ENCODE peak calls at places on chromosomes 5 and 9, in nine cellular contexts. X is heart left ventricle; F is mucosa of descending colon; P is lung; U is aorta; Q is CD4-positive, CD25-positive, alpha-beta regulatory T cell; D is upper lobe of left lung; Z is HCT116; C is left lung. L is an unnamed sample. For H3K36me3 and H3K4me1, the result is how much of the 10 kb centered on the place peaks cover.

GRCh38 chr9:3434594-3434993 is 91.2 kb downstream of the RFX3 start:
- ATAC-seq in U (no peak), P (peak), Z (no peak), Q (no peak), C (peak), X (no peak), F (no peak), D (peak), L (peak)

GRCh38 chr9:31700252-31701045 is 684.0 kb upstream of the ACO1 start:
- ATAC-seq in C (no peak), F (no peak), U (no peak), X (no peak), Q (peak), P (no peak), Z (no peak), D (no peak), L (no peak)

GRCh38 chr9:96649620-96650323 is 5.3 kb downstream of the PRXL2C start:
- ATAC-seq in Q (no peak), X (no peak), F (no peak), D (no peak), Z (no peak), C (no peak), P (no peak), U (no peak), L (no peak)

GRCh38 chr5:11269515-11269914 is 508.5 kb upstream of the DAP start:
- ATAC-seq in F (no peak), X (no peak), C (no peak), D (no peak), Q (no peak), Z (no peak), P (no peak), U (no peak), L (no peak)

GRCh38 chr5:8650197-8650596 is 781.2 kb downstream of the MTRR start:
- ATAC-seq in F (no peak), D (no peak), Q (no peak), U (no peak), C (no peak), P (no peak), X (no peak), Z (no peak), L (no peak)

GRCh38 chr5:5613261-5613990 is 190.9 kb downstream of the ICE1 start:
- ATAC-seq in X (no peak), Z (no peak), P (no peak), C (no peak), D (no peak), U (no peak), F (no peak), Q (no peak), L (no peak)

GRCh38 chr9:16396389-16396788 is 474.1 kb downstream of the BNC2 start:
- ATAC-seq in D (no peak), X (no peak), C (no peak), Q (no peak), U (no peak), F (no peak), P (no peak), Z (no peak), L (no peak)

GRCh38 chr5:151078490-151079262 is 2.2 kb downstream of the TNIP1 start:
- ATAC-seq in Z (no peak), F (no peak), X (no peak), Q (peak), U (no peak), C (no peak), P (no peak), D (no peak), L (no peak)

GRCh38 chr9:121019282-121019681 is 30.8 kb downstream of the C5 start:
- ATAC-seq in Z (no peak), C (no peak), U (no peak), P (no peak), D (no peak), F (no peak), X (no peak), Q (no peak), L (no peak)

GRCh38 chr9:15249042-15249818 is 57.8 kb downstream of the TTC39B start:
- ATAC-seq in F (no peak), P (no peak), C (no peak), Z (no peak), D (no peak), U (peak), X (peak), Q (no peak), L (no peak)

GRCh38 chr9:5352637-5353248 is 13.1 kb upstream of the RLN1 start:
- ATAC-seq in D (no peak), C (no peak), X (no peak), Q (peak), Z (no peak), P (no peak), F (peak), U (no peak), L (no peak)

GRCh38 chr5:178730940-178731265 is 444 bp upstream of the ZNF354A start:
- ATAC-seq in C (no peak), U (no peak), F (no peak), X (no peak), Z (no peak), D (no peak), P (no peak), Q (no peak), L (no peak)

GRCh38 chr5:149729150-149729549 is 960 bp upstream of the PPARGC1B start:
- ATAC-seq in U (no peak), D (no peak), P (no peak), Q (no peak), Z (no peak), C (no peak), X (no peak), F (no peak), L (no peak)

GRCh38 chr5:154220625-154221024 is 30.1 kb downstream of the GALNT10 start:
- ATAC-seq in F (no peak), Z (peak), C (peak), U (no peak), P (no peak), D (no peak), Q (no peak), X (peak), L (no peak)

GRCh38 chr5:38755171-38755570 is 90.6 kb upstream of the OSMR start:
- ATAC-seq in C (peak), F (no peak), Q (no peak), Z (no peak), U (no peak), P (no peak), D (no peak), X (no peak), L (no peak)

GRCh38 chr5:76099286-76099702 is 16.1 kb downstream of the SV2C start:
- ATAC-seq in X (no peak), U (no peak), P (no peak), Q (peak), Z (no peak), D (no peak), C (no peak), F (no peak), L (no peak)

GRCh38 chr5:93891491-93892480 is 150.4 kb upstream of the POU5F2 start:
- ATAC-seq in Q (no peak), F (no peak), U (no peak), Z (no peak), C (peak), D (peak), P (peak), X (no peak), L (no peak)

GRCh38 chr5:42250-42649 is 49.7 kb upstream of the PLEKHG4B start:
- ATAC-seq in C (peak), F (no peak), D (peak), Z (peak), X (no peak), Q (no peak), P (no peak), U (no peak), L (no peak)

GRCh38 chr9:16029796-16030363 is 477.0 kb downstream of the CCDC171 start:
- ATAC-seq in P (no peak), U (no peak), Q (no peak), Z (no peak), C (no peak), D (no peak), X (no peak), F (no peak), L (no peak)

GRCh38 chr5:56479126-56479525 is 246.0 kb upstream of the ANKRD55 start:
- ATAC-seq in D (no peak), Z (no peak), C (no peak), P (no peak), Q (no peak), X (no peak), U (no peak), F (no peak), L (no peak)

GRCh38 chr9:119164716-119165115 is 204.5 kb downstream of the BRINP1 start:
- ATAC-seq in D (no peak), F (no peak), U (no peak), Q (no peak), C (no peak), P (no peak), X (no peak), Z (no peak), L (no peak)

GRCh38 chr5:947626-948471 is 55.2 kb downstream of the TRIP13 start:
- ATAC-seq in F (no peak), P (no peak), X (no peak), Z (no peak), Q (no peak), C (no peak), U (no peak), D (no peak), L (no peak)

GRCh38 chr5:68041293-68041692 is 174.3 kb upstream of the PIK3R1 start:
- ATAC-seq in C (peak), F (peak), U (no peak), Z (no peak), D (no peak), X (peak), Q (no peak), P (peak), L (no peak)

GRCh38 chr5:116528519-116529234 is 45.9 kb downstream of the SEMA6A start:
- ATAC-seq in Z (no peak), F (no peak), X (no peak), C (no peak), P (no peak), D (no peak), U (no peak), Q (no peak), L (no peak)

GRCh38 chr5:1512541-1513291 is 11.0 kb downstream of the LPCAT1 start:
- ATAC-seq in Z (no peak), Q (no peak), P (no peak), U (no peak), C (no peak), X (no peak), D (no peak), F (no peak), L (no peak)

GRCh38 chr5:10602031-10602806 is 38.3 kb downstream of the ANKRD33B start:
- ATAC-seq in U (peak), X (peak), F (peak), Q (no peak), P (no peak), Z (no peak), D (peak), C (no peak), L (no peak)

GRCh38 chr5:1564824-1565736 is 41.3 kb upstream of the LPCAT1 start:
- ATAC-seq in Q (no peak), U (no peak), P (no peak), C (no peak), F (no peak), D (peak), Z (no peak), X (no peak), L (no peak)

GRCh38 chr9:108727580-108728056 is 128.2 kb downstream of the ACTL7B start:
- ATAC-seq in P (no peak), C (peak), D (no peak), U (peak), Q (no peak), Z (no peak), F (no peak), X (peak), L (peak)

DNA sequence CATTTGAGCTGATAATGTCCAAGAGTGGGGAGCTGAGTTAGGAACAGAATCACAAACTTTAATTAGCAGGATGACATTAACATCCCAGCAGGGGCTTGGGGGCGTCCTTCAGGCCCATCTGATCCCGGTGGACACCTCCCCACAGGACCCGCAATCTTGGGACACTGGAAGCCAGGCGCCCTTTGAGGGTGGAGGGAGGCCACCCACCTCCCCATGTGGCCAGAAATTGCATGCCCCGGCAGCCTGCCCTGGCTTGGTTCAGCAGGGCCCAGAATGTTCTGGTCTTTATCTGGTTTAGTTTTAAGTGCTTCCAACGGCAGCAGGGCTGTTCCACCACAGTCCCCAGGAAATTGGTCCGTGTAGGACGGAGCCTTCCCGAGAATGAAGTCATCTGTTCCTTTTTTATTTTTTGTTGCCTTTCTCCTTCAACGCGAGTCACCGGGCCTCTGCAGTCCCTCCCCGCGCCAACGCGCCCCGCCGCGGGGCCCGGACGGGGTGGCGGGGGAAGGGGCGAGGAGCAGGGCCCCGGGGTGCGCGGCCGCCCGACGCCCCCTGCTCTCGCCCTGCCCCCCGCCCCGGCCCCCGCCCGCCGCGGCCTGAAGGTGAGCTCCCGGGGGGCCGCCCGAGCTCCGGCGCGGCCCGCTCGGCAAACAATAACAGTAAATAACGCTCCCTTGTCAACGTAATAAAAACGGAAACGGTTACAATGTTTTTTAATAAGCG is 207.9 kb downstream of the C9orf50 start:
- ATAC-seq in F (peak), D (peak), C (peak), X (peak), U (peak), P (peak), Z (peak), Q (peak), L (peak)
- H3K4me3 ChIP-seq in F (peak), D (peak), C (peak), X (peak), U (peak), P (no peak), Z (peak), Q (peak), L (peak)

GRCh38 chr5:160470437-160471341 is 49.0 kb downstream of the PTTG1 start:
- ATAC-seq in U (peak), P (no peak), X (peak), D (no peak), Q (peak), C (no peak), Z (no peak), F (peak), L (peak)
- H3K36me3 ChIP-seq in U (under half), P (under half), X (under half), D (under half), Q (under half), C (under half), Z (under half), F (under half), L (under half)

GRCh38 chr9:94804917-94805544 is 78.5 kb downstream of the AOPEP start:
- ATAC-seq in Q (no peak), X (no peak), U (no peak), F (peak), C (peak), P (no peak), D (no peak), Z (no peak), L (no peak)
- H3K4me1 ChIP-seq in Q (under half), X (half or more), U (under half), F (under half), C (under half), P (under half), D (under half), Z (under half), L (half or more)

GRCh38 chr9:77019810-77020437 is 469 bp downstream of the FOXB2 start:
- ATAC-seq in C (no peak), F (no peak), Q (no peak), D (no peak), X (no peak), Z (no peak), U (no peak), P (no peak), L (no peak)

GRCh38 chr9:77021928-77022782 is 2.7 kb downstream of the FOXB2 start:
- ATAC-seq in Q (no peak), C (no peak), P (no peak), U (no peak), X (no peak), D (no peak), Z (no peak), F (no peak), L (no peak)

GRCh38 chr9:77021289-77021927 is 2.0 kb downstream of the FOXB2 start:
- ATAC-seq in F (no peak), Q (no peak), U (no peak), C (no peak), X (no peak), Z (no peak), P (no peak), D (no peak), L (no peak)

GRCh38 chr9:77019010-77019809 is at the start of gene FOXB2:
- ATAC-seq in C (no peak), D (no peak), F (no peak), Z (no peak), X (peak), Q (no peak), P (no peak), U (no peak), L (no peak)

DNA sequence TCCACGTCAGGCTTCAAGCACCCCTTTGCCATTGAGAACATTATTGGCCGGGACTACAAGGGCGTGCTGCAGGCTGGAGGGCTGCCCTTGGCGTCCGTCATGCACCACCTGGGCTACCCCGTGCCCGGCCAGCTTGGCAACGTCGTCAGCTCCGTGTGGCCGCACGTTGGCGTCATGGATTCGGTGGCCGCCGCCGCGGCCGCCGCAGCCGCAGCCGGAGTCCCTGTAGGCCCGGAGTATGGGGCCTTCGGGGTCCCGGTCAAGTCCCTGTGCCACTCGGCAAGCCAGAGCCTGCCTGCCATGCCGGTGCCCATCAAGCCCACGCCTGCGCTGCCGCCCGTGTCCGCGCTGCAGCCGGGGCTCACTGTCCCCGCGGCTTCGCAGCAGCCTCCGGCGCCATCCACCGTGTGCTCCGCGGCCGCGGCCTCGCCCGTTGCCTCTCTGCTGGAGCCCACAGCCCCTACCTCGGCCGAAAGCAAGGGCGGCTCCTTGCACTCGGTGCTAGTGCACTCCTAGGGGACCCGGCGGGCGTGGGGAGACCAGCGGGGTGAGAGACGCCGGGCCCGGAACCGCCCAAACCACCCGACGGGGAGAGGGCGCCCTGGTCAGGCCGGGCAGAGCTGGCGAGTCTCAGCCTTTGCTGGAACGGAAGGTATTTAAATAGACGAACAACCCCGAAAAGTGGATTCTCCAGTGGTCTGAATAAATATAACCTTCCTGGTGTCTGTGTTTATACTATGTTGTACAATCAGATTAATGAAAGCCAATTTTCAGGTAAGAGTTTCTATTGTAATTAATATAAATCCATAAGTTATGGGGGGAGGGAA is 1.2 kb downstream of the FOXB2 start:
- ATAC-seq in C (peak), F (peak), U (no peak), Z (no peak), X (no peak), P (no peak), D (no peak), Q (no peak), L (no peak)
- H3K4me3 ChIP-seq in C (no peak), F (no peak), U (no peak), Z (no peak), X (no peak), P (peak), D (peak), Q (no peak), L (peak)

GRCh38 chr5:62372600-62372999 is 31.1 kb downstream of the DIMT1 start:
- ATAC-seq in X (no peak), Q (no peak), Z (no peak), C (no peak), F (no peak), P (no peak), U (no peak), D (no peak), L (no peak)
- H3K36me3 ChIP-seq in X (half or more), Q (half or more), Z (under half), C (under half), F (under half), P (under half), U (under half), D (half or more), L (under half)

DNA sequence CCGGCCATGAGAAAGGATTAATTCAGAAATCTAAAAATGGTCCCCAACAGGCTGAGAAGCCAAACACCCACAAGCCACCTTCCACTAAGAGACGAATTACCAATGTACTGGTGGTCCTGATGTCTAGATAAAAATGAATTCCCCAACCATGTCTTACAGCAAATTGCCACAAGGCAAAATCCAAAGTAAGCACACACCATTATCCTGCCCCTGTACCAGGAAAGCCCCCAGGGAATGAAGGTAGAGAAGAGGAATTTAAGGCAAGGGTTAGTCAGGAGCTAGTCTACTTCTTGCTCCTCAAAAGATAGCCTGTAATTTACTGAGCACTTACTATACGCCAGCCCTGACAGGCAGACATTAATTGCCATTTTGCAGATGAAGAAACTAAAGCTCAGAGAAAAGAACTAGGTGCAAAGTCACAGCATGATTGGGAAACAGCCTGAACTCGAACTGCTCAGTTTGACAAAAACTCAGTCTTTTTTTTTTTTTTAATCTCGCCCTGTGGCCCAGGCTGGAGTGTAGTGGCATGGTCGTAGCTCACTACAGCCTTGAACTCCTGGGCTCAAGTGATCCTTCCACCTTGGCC is 64.3 kb downstream of the RAPGEF1 start:
- ATAC-seq in D (no peak), P (no peak), C (no peak), Z (no peak), X (no peak), F (no peak), U (no peak), Q (no peak), L (no peak)
- H3K4me1 ChIP-seq in D (half or more), P (under half), C (half or more), Z (under half), X (half or more), F (under half), U (under half), Q (half or more), L (half or more)